ENCODE peak calls at places on chromosome X, in five cellular contexts. One of them, this sample, is unnamed.

GRCh38 chrX:119518371-119518770 is 46.8 kb downstream of the STEEP1 start:
- DNase-seq in IMR-90: no peak
- DNase-seq in neuronal stem cell: no peak
- DNase-seq in H9: no peak
- DNase-seq in mesendoderm: no peak
- DNase-seq in this sample: no peak

GRCh38 chrX:28787206-28787605 is 200.0 kb downstream of the IL1RAPL1 start:
- DNase-seq in IMR-90: peak
- DNase-seq in neuronal stem cell: no peak
- DNase-seq in H9: no peak
- DNase-seq in mesendoderm: peak
- DNase-seq in this sample: no peak

GRCh38 chrX:46837543-46838481 is 969 bp downstream of the RP2 start:
- DNase-seq in IMR-90: peak
- DNase-seq in neuronal stem cell: no peak
- DNase-seq in H9: no peak
- DNase-seq in mesendoderm: no peak
- DNase-seq in this sample: no peak

GRCh38 chrX:119809185-119809666 is 17.8 kb upstream of the RPL39 start:
- DNase-seq in IMR-90: peak
- DNase-seq in neuronal stem cell: no peak
- DNase-seq in H9: no peak
- DNase-seq in mesendoderm: peak
- DNase-seq in this sample: peak

GRCh38 chrX:136185409-136186022 is 38.2 kb downstream of the FHL1 start:
- DNase-seq in IMR-90: peak
- DNase-seq in neuronal stem cell: no peak
- DNase-seq in H9: no peak
- DNase-seq in mesendoderm: no peak
- DNase-seq in this sample: no peak

GRCh38 chrX:123923211-123923610 is 38.3 kb upstream of the STAG2 start:
- DNase-seq in IMR-90: no peak
- DNase-seq in neuronal stem cell: no peak
- DNase-seq in H9: no peak
- DNase-seq in mesendoderm: no peak
- DNase-seq in this sample: no peak

GRCh38 chrX:38879631-38880220 is 78.5 kb downstream of the MID1IP1 start:
- DNase-seq in IMR-90: no peak
- DNase-seq in neuronal stem cell: no peak
- DNase-seq in H9: no peak
- DNase-seq in mesendoderm: no peak
- DNase-seq in this sample: no peak

GRCh38 chrX:47619486-47620302 is at the start of gene SYN1:
- DNase-seq in IMR-90: peak
- DNase-seq in neuronal stem cell: peak
- DNase-seq in H9: peak
- DNase-seq in mesendoderm: peak
- DNase-seq in this sample: peak

GRCh38 chrX:17613979-17614572 is 123.2 kb upstream of the SCML1 start:
- DNase-seq in IMR-90: peak
- DNase-seq in neuronal stem cell: no peak
- DNase-seq in H9: no peak
- DNase-seq in mesendoderm: peak
- DNase-seq in this sample: no peak

GRCh38 chrX:11531226-11531625 is 134.5 kb downstream of the ARHGAP6 start:
- DNase-seq in IMR-90: peak
- DNase-seq in neuronal stem cell: no peak
- DNase-seq in H9: no peak
- DNase-seq in mesendoderm: no peak
- DNase-seq in this sample: no peak

GRCh38 chrX:55007633-55008032 is 7.5 kb downstream of the APEX2 start:
- DNase-seq in IMR-90: peak
- DNase-seq in neuronal stem cell: no peak
- DNase-seq in H9: no peak
- DNase-seq in mesendoderm: no peak
- DNase-seq in this sample: peak

GRCh38 chrX:2614911-2615310 is 76.2 kb upstream of the CD99 start:
- DNase-seq in IMR-90: peak
- DNase-seq in neuronal stem cell: no peak
- DNase-seq in H9: no peak
- DNase-seq in mesendoderm: peak
- DNase-seq in this sample: peak

GRCh38 chrX:46953137-46953527 is 40.9 kb downstream of the JADE3 start:
- DNase-seq in IMR-90: no peak
- DNase-seq in neuronal stem cell: no peak
- DNase-seq in H9: no peak
- DNase-seq in mesendoderm: no peak
- DNase-seq in this sample: no peak

GRCh38 chrX:13579696-13580095 is 10.3 kb downstream of the EGFL6 start:
- DNase-seq in IMR-90: no peak
- DNase-seq in neuronal stem cell: no peak
- DNase-seq in H9: no peak
- DNase-seq in mesendoderm: no peak
- DNase-seq in this sample: no peak

GRCh38 chrX:151697537-151697936 is 2.3 kb downstream of the PRRG3 start:
- DNase-seq in IMR-90: no peak
- DNase-seq in neuronal stem cell: no peak
- DNase-seq in H9: no peak
- DNase-seq in mesendoderm: no peak
- DNase-seq in this sample: no peak

GRCh38 chrX:15336023-15336413 is 695 bp upstream of the PIGA start:
- DNase-seq in IMR-90: peak
- DNase-seq in neuronal stem cell: no peak
- DNase-seq in H9: no peak
- DNase-seq in mesendoderm: peak
- DNase-seq in this sample: peak

GRCh38 chrX:46559062-46559461 is 13.8 kb upstream of the ZNF674 start:
- DNase-seq in IMR-90: no peak
- DNase-seq in neuronal stem cell: no peak
- DNase-seq in H9: no peak
- DNase-seq in mesendoderm: no peak
- DNase-seq in this sample: no peak

GRCh38 chrX:23745786-23746185 is 2.7 kb upstream of the ACOT9 start:
- DNase-seq in IMR-90: no peak
- DNase-seq in neuronal stem cell: no peak
- DNase-seq in H9: no peak
- DNase-seq in mesendoderm: no peak
- DNase-seq in this sample: no peak

GRCh38 chrX:129359269-129359668 is 164.0 kb downstream of the SMARCA1 start:
- DNase-seq in IMR-90: peak
- DNase-seq in neuronal stem cell: no peak
- DNase-seq in H9: no peak
- DNase-seq in mesendoderm: no peak
- DNase-seq in this sample: no peak

GRCh38 chrX:129556806-129557315 is 16.8 kb downstream of the OCRL start:
- DNase-seq in IMR-90: no peak
- DNase-seq in neuronal stem cell: no peak
- DNase-seq in H9: no peak
- DNase-seq in mesendoderm: no peak
- DNase-seq in this sample: peak

GRCh38 chrX:11100281-11101035 is 10.7 kb upstream of the HCCS start:
- DNase-seq in IMR-90: peak
- DNase-seq in neuronal stem cell: peak
- DNase-seq in H9: peak
- DNase-seq in mesendoderm: peak
- DNase-seq in this sample: peak

GRCh38 chrX:85870585-85870984 is 176.8 kb downstream of the CHM start:
- DNase-seq in IMR-90: no peak
- DNase-seq in neuronal stem cell: no peak
- DNase-seq in H9: no peak
- DNase-seq in mesendoderm: no peak
- DNase-seq in this sample: no peak

GRCh38 chrX:39936886-39937770 is 160.6 kb downstream of the BCOR start:
- DNase-seq in IMR-90: no peak
- DNase-seq in neuronal stem cell: no peak
- DNase-seq in H9: no peak
- DNase-seq in mesendoderm: no peak
- DNase-seq in this sample: no peak

GRCh38 chrX:116204947-116205346 is 34.4 kb downstream of the AGTR2 start:
- DNase-seq in IMR-90: no peak
- DNase-seq in neuronal stem cell: peak
- DNase-seq in H9: no peak
- DNase-seq in mesendoderm: peak
- DNase-seq in this sample: no peak
- H3K4me2 ChIP-seq in IMR-90: no peak
- H3K4me2 ChIP-seq in neuronal stem cell: no peak
- H3K4me2 ChIP-seq in H9: no peak
- H3K4me2 ChIP-seq in mesendoderm: no peak
- H3K4me2 ChIP-seq in this sample: no peak

GRCh38 chrX:137549073-137549472 is 16.9 kb upstream of the ZIC3 start:
- DNase-seq in IMR-90: no peak
- DNase-seq in neuronal stem cell: no peak
- DNase-seq in H9: peak
- DNase-seq in mesendoderm: peak
- DNase-seq in this sample: no peak
- H3K23ac ChIP-seq in IMR-90: no peak
- H3K23ac ChIP-seq in neuronal stem cell: no peak
- H3K23ac ChIP-seq in H9: no peak
- H3K23ac ChIP-seq in mesendoderm: no peak
- H3K23ac ChIP-seq in this sample: no peak

GRCh38 chrX:1249101-1249887 is 19.3 kb upstream of the CSF2RA start:
- DNase-seq in IMR-90: no peak
- DNase-seq in neuronal stem cell: peak
- DNase-seq in H9: peak
- DNase-seq in mesendoderm: peak
- DNase-seq in this sample: peak
- H3K4me2 ChIP-seq in IMR-90: no peak
- H3K4me2 ChIP-seq in neuronal stem cell: peak
- H3K4me2 ChIP-seq in H9: peak
- H3K4me2 ChIP-seq in mesendoderm: peak
- H3K4me2 ChIP-seq in this sample: peak

GRCh38 chrX:110734894-110735541 is 60.6 kb downstream of the CHRDL1 start:
- DNase-seq in IMR-90: peak
- DNase-seq in neuronal stem cell: no peak
- DNase-seq in H9: no peak
- DNase-seq in mesendoderm: peak
- DNase-seq in this sample: peak

GRCh38 chrX:110733166-110733565 is 62.5 kb downstream of the CHRDL1 start:
- DNase-seq in IMR-90: peak
- DNase-seq in neuronal stem cell: no peak
- DNase-seq in H9: no peak
- DNase-seq in mesendoderm: no peak
- DNase-seq in this sample: no peak

GRCh38 chrX:110732274-110732673 is 63.3 kb downstream of the CHRDL1 start:
- DNase-seq in IMR-90: no peak
- DNase-seq in neuronal stem cell: no peak
- DNase-seq in H9: peak
- DNase-seq in mesendoderm: no peak
- DNase-seq in this sample: no peak
- H3K23ac ChIP-seq in IMR-90: no peak
- H3K23ac ChIP-seq in neuronal stem cell: no peak
- H3K23ac ChIP-seq in H9: no peak
- H3K23ac ChIP-seq in mesendoderm: no peak
- H3K23ac ChIP-seq in this sample: no peak

DNA sequence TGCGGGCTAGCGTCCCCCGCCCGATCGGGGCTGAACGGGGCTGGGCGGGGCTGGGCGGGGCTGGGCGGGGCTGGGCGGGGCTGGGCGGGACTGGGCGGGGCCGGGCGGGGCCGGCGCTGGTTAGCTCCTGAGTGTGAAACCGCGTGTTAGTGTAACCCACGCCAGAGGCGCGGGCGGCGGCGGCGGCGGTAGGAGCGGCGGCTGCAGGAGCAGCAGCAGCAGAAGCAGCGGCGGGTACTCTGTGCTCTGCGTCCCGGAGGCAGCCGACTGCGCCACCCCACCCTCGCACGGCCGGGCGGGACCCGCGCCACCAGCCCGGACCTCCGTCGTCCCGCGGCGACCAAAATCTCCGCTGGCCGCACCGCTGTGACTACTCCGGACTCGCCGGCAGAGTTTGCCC is 128.1 kb downstream of the LAS1L start:
- DNase-seq in IMR-90: no peak
- DNase-seq in neuronal stem cell: no peak
- DNase-seq in H9: peak
- DNase-seq in mesendoderm: peak
- DNase-seq in this sample: peak
- H3K4me2 ChIP-seq in IMR-90: no peak
- H3K4me2 ChIP-seq in neuronal stem cell: peak
- H3K4me2 ChIP-seq in H9: peak
- H3K4me2 ChIP-seq in mesendoderm: no peak
- H3K4me2 ChIP-seq in this sample: peak

DNA sequence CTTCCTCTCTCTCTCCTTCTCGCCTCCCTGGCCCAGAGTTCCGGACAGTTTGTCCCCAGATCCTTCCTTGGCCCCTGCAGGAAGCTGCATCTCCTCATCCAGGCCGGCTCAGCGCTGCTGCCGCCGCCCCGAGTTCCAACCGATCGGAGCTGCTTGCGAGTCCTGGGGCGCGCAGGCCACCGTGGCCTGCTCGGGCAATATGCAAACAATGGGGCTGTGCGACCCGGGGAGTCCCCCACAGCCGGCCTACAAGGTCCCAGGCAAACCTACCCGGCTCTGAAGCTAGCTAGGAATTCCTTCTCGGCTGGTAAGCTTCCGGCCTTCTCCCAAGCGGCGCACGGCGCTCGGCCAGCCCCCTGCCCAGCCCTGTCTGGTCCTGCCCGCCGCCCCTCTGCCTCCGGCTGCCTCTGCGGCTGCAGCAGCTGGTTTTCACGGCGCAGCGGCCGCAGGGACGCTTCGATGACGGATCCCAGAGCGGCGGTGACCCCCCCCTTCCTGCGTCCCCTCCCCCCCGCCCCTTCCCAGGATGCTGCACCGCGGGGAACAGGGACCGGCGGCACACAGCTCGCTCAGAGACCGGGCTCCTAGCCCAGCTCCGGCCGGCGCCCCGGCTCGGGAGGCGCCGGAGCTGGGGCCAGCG is 59.4 kb downstream of the TSC22D3 start:
- DNase-seq in IMR-90: peak
- DNase-seq in neuronal stem cell: peak
- DNase-seq in H9: peak
- DNase-seq in mesendoderm: peak
- DNase-seq in this sample: no peak
- H3K23ac ChIP-seq in IMR-90: peak
- H3K23ac ChIP-seq in neuronal stem cell: no peak
- H3K23ac ChIP-seq in H9: peak
- H3K23ac ChIP-seq in mesendoderm: no peak
- H3K23ac ChIP-seq in this sample: no peak

DNA sequence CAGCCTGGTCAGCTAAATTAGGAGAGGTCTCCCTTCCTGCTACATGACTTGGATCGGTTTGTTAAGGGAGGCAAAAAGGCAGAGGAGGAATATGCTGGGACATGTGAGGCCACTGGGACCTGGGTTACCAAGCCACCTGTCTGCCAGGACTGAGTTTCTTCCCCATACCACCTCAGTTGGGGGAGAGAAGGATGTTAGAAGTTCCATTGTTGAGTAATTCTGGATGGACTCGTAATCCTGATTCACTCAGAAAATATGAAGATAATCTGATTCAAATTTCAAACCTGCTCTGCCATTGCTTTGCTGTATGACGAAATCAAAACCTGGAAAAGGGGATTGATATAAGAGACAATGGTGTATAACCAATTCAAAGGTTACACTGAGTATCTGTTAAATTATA is 97.4 kb upstream of the S100G start:
- DNase-seq in IMR-90: peak
- DNase-seq in neuronal stem cell: no peak
- DNase-seq in H9: no peak
- DNase-seq in mesendoderm: no peak
- DNase-seq in this sample: peak
- H3K4me2 ChIP-seq in IMR-90: no peak
- H3K4me2 ChIP-seq in neuronal stem cell: no peak
- H3K4me2 ChIP-seq in H9: no peak
- H3K4me2 ChIP-seq in mesendoderm: no peak
- H3K4me2 ChIP-seq in this sample: no peak

This sample was measured in trophoblast cell.